ENCODE peak calls at places on chromosome 7, in ten cellular contexts. Q is PC-3, G is GM06990, I is dorsolateral prefrontal cortex, D is AG09309, V is testis, K is fibroblast of lung, H is hepatocyte, B is sigmoid colon, M is uterus. N is an unnamed sample.
A peak's percentile ranks its signal among the peaks of the same experiment; 100 is the strongest.

GRCh38 chr7:128019330-128019729 is 11.9 kb downstream of the LRRC4 start:
- DNase-seq in H (no peak), V (no peak), K (no peak), M (no peak), D (no peak), Q (no peak), B (no peak), I (no peak), G (no peak), N (no peak)

GRCh38 chr7:74032191-74032490 is 4.2 kb downstream of the ELN start:
- DNase-seq in I (peak; percentile 54), B (peak; percentile 93), Q (no peak), M (peak; percentile 78), K (peak; percentile 90), D (peak; percentile 52), V (peak; percentile 87), H (no peak), G (no peak), N (peak; percentile 69)

GRCh38 chr7:21568762-21569161 is 25.9 kb downstream of the DNAH11 start:
- DNase-seq in D (no peak), Q (peak; percentile 42), H (peak; percentile 12), I (no peak), K (no peak), B (no peak), G (no peak), M (no peak), V (no peak), N (no peak)

GRCh38 chr7:21942955-21943354 is 2.7 kb downstream of the CDCA7L start:
- DNase-seq in H (no peak), V (no peak), Q (peak; percentile 60), M (no peak), D (no peak), K (no peak), G (no peak), B (no peak), I (no peak), N (no peak)

GRCh38 chr7:44224216-44224950 is 23.6 kb downstream of the YKT6 start:
- DNase-seq in B (no peak), H (no peak), Q (no peak), V (no peak), K (no peak), I (no peak), G (no peak), D (no peak), M (no peak), N (no peak)

GRCh38 chr7:1536105-1536767 is 5.7 kb downstream of the MAFK start:
- DNase-seq in I (no peak), H (no peak), B (peak; percentile 66), M (peak; percentile 37), K (no peak), G (peak; percentile 8), D (no peak), V (no peak), Q (no peak), N (no peak)

GRCh38 chr7:650339-651031 is 76.0 kb upstream of the DNAAF5 start:
- DNase-seq in B (no peak), I (peak; percentile 56), G (no peak), D (no peak), H (no peak), M (peak; percentile 26), K (no peak), V (peak; percentile 87), Q (no peak), N (no peak)

GRCh38 chr7:92988051-92988450 is 129.7 kb downstream of the SAMD9 start:
- DNase-seq in M (no peak), B (no peak), H (peak; percentile 51), I (no peak), Q (peak; percentile 51), G (no peak), D (no peak), K (peak; percentile 64), V (no peak), N (peak; percentile 11)

GRCh38 chr7:146713907-146714306 is 597.3 kb downstream of the CNTNAP2 start:
- DNase-seq in I (no peak), V (no peak), D (no peak), H (no peak), B (no peak), M (no peak), Q (peak; percentile 51), K (no peak), G (no peak), N (no peak)

GRCh38 chr7:55546826-55547225 is 25.5 kb downstream of the VOPP1 start:
- DNase-seq in B (peak; percentile 80), M (peak; percentile 41), H (peak; percentile 31), G (no peak), D (peak; percentile 45), V (peak; percentile 61), Q (peak; percentile 97), I (peak; percentile 88), K (peak; percentile 82), N (peak; percentile 43)

GRCh38 chr7:131546126-131546525 is 10.3 kb downstream of the PODXL start:
- DNase-seq in B (peak; percentile 60), H (no peak), M (no peak), D (no peak), V (no peak), G (no peak), I (no peak), K (no peak), Q (no peak), N (no peak)

GRCh38 chr7:3880221-3880935 is 579.3 kb downstream of the SDK1 start:
- DNase-seq in H (no peak), Q (no peak), K (no peak), M (no peak), V (no peak), D (no peak), I (no peak), B (no peak), G (no peak), N (no peak)

GRCh38 chr7:41709621-41710020 is 6.7 kb upstream of the INHBA start:
- DNase-seq in B (no peak), K (peak; percentile 97), H (no peak), I (no peak), G (no peak), D (peak; percentile 98), Q (peak; percentile 77), M (no peak), V (no peak), N (no peak)

GRCh38 chr7:25124485-25125136 is 449 bp downstream of the CYCS start:
- DNase-seq in M (no peak), D (no peak), H (no peak), Q (no peak), B (peak; percentile 66), K (no peak), I (no peak), V (no peak), G (peak; percentile 38), N (no peak)

GRCh38 chr7:33412336-33412735 is 283.0 kb downstream of the BBS9 start:
- DNase-seq in G (no peak), B (no peak), D (no peak), K (no peak), V (no peak), I (no peak), Q (no peak), M (no peak), H (no peak), N (no peak)

GRCh38 chr7:1400351-1400750 is 58.9 kb downstream of the MICALL2 start:
- DNase-seq in D (no peak), G (no peak), H (no peak), I (no peak), B (no peak), M (no peak), Q (no peak), K (no peak), V (no peak), N (no peak)

DNA sequence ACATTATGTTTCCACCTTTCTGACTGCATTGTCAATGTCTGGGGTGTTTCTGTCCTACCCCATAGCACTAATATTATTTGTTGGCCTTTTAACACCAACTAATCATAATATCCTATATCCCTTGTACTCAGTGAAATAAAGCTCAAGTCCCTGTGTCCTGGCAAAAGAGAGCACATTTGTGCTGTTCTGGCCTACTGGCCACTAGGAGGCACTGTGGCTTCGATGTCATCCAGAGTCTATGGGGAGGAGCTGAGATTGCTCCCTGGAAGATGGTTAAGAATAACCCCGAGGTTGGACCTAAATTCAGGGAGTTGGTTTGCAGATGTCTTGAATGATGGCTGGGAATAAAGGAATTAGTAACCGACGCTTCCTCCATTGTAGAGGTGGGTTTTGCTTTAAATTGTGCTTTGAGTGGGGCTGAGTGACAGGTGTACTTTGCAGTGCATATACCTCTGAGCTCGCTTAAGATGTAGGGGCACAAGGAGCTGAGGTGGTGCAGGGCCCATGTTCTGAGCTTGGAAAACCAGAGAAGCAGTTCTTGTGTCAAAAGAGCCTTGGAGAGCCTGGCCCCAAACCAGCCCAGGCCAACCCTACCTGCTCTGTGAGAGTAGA is 191.2 kb upstream of the PRSS1 start:
- DNase-seq in V (peak; percentile 63), K (peak; percentile 41), H (peak; percentile 44), D (no peak), I (no peak), B (no peak), M (no peak), G (no peak), Q (peak; percentile 79), N (no peak)
- TF ChIP-seq CTCF in V (no peak), K (peak; percentile 70), H (peak; percentile 49), D (peak; percentile 62), I (peak; percentile 55), B (no peak), M (no peak), G (peak; percentile 94), Q (peak; percentile 92), N (peak; percentile 61)

GRCh38 chr7:158572000-158572828 is 15.4 kb downstream of the PTPRN2 start:
- DNase-seq in K (no peak), H (no peak), Q (no peak), G (no peak), I (no peak), B (no peak), M (no peak), D (no peak), V (no peak), N (no peak)
- TF ChIP-seq CTCF in K (no peak), H (peak; percentile 13), Q (no peak), G (no peak), I (no peak), B (no peak), M (no peak), D (no peak), V (no peak), N (no peak)

DNA sequence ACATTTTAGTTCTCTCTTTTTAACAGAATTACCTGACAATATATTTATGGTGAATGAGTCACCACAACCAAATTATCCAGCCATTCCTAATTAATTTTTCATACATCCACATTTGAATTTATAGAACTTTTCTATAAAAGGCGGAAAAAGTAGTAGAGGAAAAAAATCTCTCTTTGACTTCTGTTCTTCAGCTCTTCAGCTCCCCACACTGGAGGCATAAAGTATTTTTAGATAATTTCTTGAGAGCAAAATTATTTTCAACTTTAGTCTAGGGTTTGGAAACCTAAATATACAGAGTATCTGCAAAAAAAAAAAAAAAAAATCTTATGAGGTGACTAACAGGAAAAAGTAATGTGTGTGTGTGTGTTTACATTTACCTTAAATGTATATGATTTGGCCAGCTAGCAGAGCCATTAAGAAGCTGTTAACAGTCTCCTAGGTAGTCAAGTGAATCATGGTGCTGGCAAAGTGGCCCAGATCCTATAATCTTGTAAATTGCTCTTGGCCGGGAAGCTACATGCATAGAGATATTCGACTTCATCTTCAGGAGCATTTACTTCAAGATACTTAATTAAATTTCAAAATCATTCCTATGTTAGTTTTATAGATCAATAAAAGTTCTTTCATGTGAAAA is 383.1 kb upstream of the STEAP1 start:
- DNase-seq in M (no peak), D (no peak), I (no peak), B (no peak), Q (peak; percentile 25), H (no peak), V (no peak), K (no peak), G (no peak), N (no peak)
- TF ChIP-seq CTCF in M (no peak), D (no peak), I (no peak), B (no peak), Q (peak; percentile 48), H (peak; percentile 39), V (no peak), K (no peak), G (peak; percentile 12), N (peak; percentile 1)

GRCh38 chr7:95045236-95045923 is 138.0 kb downstream of the PPP1R9A start:
- DNase-seq in I (no peak), Q (peak; percentile 66), M (no peak), G (no peak), V (peak; percentile 62), H (no peak), D (no peak), B (no peak), K (peak; percentile 27), N (no peak)
- TF ChIP-seq CTCF in I (peak; percentile 46), Q (peak; percentile 74), M (no peak), G (peak; percentile 10), V (peak; percentile 5), H (peak; percentile 29), D (peak; percentile 32), B (no peak), K (no peak), N (peak; percentile 45)

N was measured in AG09319.